ENCODE peak calls at places on chromosomes 1 and 21, in five cellular contexts. W is CD8-positive, alpha-beta memory T cell; U is prostate gland; R is small intestine; I is aorta. G is an unnamed sample. For H3K4me1, the result is how much of the 10 kb centered on the place peaks cover.

GRCh38 chr1:93253471-93253870 is 72.9 kb downstream of the CCDC18 start:
- DNase-seq in W (no peak), U (no peak), R (no peak), I (no peak), G (no peak)

GRCh38 chr1:234265321-234265720 is 107.9 kb upstream of the COA6 start:
- DNase-seq in W (no peak), U (no peak), R (no peak), I (no peak), G (no peak)

GRCh38 chr1:91744973-91745648 is 140.8 kb downstream of the TGFBR3 start:
- DNase-seq in W (no peak), U (peak), R (peak), I (no peak), G (peak)

GRCh38 chr1:206814716-206815341 is 42.5 kb upstream of the IL10 start:
- DNase-seq in W (no peak), U (no peak), R (no peak), I (no peak), G (no peak)

GRCh38 chr1:44926311-44926781 is 60.0 kb downstream of the EIF2B3 start:
- DNase-seq in W (no peak), U (no peak), R (no peak), I (no peak), G (no peak)

GRCh38 chr21:41631564-41632461 is 123.9 kb upstream of the TMPRSS2 start:
- DNase-seq in W (no peak), U (peak), R (peak), I (no peak), G (no peak)

GRCh38 chr21:14866859-14867560 is 197.8 kb downstream of the NRIP1 start:
- DNase-seq in W (no peak), U (no peak), R (no peak), I (no peak), G (no peak)

GRCh38 chr1:220274122-220274855 is 2.0 kb upstream of the RAB3GAP2 start:
- DNase-seq in W (no peak), U (no peak), R (no peak), I (no peak), G (no peak)

GRCh38 chr1:20009212-20009611 is 29.8 kb upstream of the PLA2G2A start:
- DNase-seq in W (no peak), U (no peak), R (no peak), I (no peak), G (no peak)

GRCh38 chr1:20014153-20014552 is 34.7 kb upstream of the PLA2G2A start:
- DNase-seq in W (no peak), U (no peak), R (no peak), I (no peak), G (no peak)

GRCh38 chr1:20008391-20008841 is 29.0 kb upstream of the PLA2G2A start:
- DNase-seq in W (no peak), U (no peak), R (no peak), I (no peak), G (peak)

DNA sequence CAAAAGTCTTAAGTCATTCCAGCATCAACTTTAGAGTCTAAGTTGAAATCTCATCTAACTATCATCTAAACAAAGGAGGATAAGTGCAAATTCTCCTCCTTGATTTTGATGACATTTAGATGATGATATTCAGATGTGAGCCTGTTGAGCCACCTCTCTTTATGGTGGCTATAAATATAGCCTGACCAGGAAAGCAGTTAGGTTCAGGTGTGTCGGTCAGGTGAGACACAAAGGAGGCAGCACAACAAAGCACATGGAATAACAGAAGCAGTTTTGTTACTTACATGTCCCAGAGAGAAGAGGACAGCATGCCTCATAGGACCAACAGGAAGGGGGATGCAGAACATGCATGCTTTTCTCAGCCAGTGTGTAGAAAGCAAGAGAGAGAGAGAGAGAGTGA is 30.6 kb upstream of the PLA2G2A start:
- DNase-seq in W (no peak), U (no peak), R (no peak), I (no peak), G (no peak)
- H3K4me1 ChIP-seq in W (under half), U (under half), R (under half), I (under half), G (under half)

GRCh38 chr21:31667141-31667540 is 7.6 kb downstream of the SOD1 start:
- DNase-seq in W (no peak), U (no peak), R (no peak), I (no peak), G (no peak)
- H3K27ac ChIP-seq in W (no peak), U (no peak), R (no peak), I (no peak), G (no peak)

GRCh38 chr1:64878090-64878489 is 88.3 kb downstream of the JAK1 start:
- DNase-seq in W (no peak), U (no peak), R (no peak), I (no peak), G (no peak)
- H3K4me1 ChIP-seq in W (half or more), U (under half), R (under half), I (under half), G (under half)

DNA sequence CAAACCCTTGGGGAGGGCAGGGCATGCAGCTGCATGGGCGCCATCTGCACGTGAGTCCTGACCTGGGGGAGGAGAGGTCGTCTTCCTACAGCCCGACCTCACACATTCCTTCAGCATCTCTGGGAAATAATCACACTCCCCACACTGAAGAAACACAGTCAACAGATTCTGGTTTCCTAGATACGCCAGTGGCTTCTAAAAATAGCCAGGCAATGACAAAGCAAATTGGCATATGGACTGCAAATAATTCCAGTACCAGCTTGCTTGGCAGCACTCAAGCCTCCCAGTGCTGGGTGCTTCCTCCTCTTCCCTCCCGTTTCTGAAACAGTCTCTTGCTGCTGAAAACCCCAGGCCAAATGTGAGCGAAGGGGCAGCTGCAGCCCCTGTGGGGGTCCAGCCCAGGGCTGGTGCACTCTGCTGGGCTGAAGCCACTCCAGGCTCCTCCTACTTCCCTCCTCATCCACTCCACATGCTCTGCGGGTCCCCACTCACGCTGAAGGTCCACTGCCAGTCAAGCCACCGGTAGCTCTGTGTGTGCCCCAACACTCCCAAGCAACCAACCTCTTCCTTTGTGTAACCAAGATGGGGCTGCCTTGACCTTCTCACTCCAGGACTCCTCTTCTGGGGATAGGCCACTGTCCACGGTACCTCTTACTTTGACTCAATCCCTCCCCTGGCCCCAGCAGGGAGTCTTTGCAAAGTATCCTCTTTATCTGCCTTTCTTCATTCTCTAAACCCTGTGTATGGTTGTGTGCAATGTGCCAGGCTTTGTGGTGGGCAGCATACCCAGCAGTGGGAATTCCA is 69.0 kb downstream of the KCND3 start:
- DNase-seq in W (no peak), U (peak), R (no peak), I (peak), G (no peak)
- H3K27ac ChIP-seq in W (no peak), U (peak), R (no peak), I (peak), G (peak)

DNA sequence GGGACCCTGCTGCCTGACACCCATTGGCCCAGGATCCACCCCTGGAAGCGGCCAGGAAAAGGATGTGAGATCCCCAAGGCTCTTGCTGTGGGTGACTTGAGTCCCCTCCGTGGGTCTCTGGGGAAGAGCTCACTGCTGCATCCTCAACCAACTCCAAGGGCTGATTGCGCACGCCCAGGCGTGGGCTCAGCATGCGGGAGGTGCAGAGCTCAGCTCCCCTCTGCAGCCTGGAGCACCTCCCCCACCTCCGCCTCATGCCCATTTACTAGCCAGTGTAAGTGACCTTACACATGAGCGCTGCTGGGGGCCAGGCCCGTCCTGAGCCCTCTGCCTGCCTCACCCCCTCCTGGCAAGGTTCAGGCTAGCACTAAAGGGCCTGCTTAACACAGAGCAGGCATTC is 138.4 kb upstream of the VAMP3 start:
- DNase-seq in W (no peak), U (no peak), R (no peak), I (no peak), G (no peak)
- H3K4me1 ChIP-seq in W (under half), U (under half), R (under half), I (under half), G (under half)

DNA sequence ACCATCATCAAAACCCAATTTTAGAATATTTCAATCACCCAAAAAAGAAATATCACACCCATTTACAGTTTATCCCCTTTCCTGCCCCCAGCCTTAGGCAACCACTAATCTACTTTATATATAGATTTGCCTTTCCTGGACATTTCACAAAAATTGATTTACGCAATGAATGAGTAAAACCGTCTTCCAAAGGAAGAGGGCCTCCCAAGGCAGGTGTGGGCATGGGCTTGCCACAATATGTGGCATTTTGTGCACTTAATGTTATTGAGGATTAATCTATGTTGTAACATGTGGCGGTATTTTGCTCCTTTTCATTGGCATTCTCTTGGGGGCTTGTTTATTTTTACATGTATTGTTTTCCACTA is 11.8 kb upstream of the BMP8B start:
- DNase-seq in W (no peak), U (no peak), R (no peak), I (peak), G (no peak)
- H3K27ac ChIP-seq in W (no peak), U (no peak), R (no peak), I (no peak), G (no peak)

GRCh38 chr1:41844781-41845180 is 73.9 kb downstream of the HIVEP3 start:
- DNase-seq in W (no peak), U (no peak), R (no peak), I (no peak), G (no peak)
- H3K4me1 ChIP-seq in W (under half), U (under half), R (under half), I (under half), G (under half)

DNA sequence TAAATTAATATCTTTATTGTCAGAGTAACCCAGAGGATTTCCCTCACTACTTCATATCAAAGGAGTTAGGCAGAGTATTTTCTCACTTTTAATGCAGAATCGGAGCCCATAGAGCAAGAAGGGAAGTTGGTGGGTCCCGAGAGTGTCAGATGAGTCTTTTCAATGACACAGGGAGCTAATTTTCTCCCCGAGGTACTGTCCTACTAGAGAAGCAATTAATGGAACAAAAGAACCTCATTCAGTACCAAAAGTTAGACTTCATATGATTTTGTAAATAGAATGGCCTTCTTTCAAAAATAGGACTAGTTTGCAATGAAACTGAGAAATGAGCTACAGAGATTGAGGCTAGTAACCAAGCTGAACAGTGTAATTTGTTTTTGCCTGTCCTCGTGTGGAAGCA is 3.9 kb downstream of the NCAM2 start:
- DNase-seq in W (no peak), U (no peak), R (no peak), I (no peak), G (no peak)
- H3K27ac ChIP-seq in W (no peak), U (no peak), R (no peak), I (no peak), G (no peak)

GRCh38 chr1:36160949-36161485 is 5.1 kb downstream of the MAP7D1 start:
- DNase-seq in W (peak), U (no peak), R (no peak), I (peak), G (peak)

GRCh38 chr1:36161656-36162531 is 5.9 kb downstream of the MAP7D1 start:
- DNase-seq in W (peak), U (peak), R (no peak), I (no peak), G (no peak)

GRCh38 chr1:36163426-36163825 is 7.5 kb downstream of the MAP7D1 start:
- DNase-seq in W (no peak), U (no peak), R (no peak), I (no peak), G (no peak)

GRCh38 chr1:36164399-36164798 is 8.4 kb downstream of the MAP7D1 start:
- DNase-seq in W (no peak), U (no peak), R (no peak), I (no peak), G (no peak)

GRCh38 chr1:36162680-36163079 is 6.7 kb downstream of the MAP7D1 start:
- DNase-seq in W (no peak), U (no peak), R (no peak), I (no peak), G (no peak)
- H3K4me1 ChIP-seq in W (half or more), U (half or more), R (under half), I (under half), G (under half)

G was measured in right atrium auricular region.